ENCODE peak calls at places on chromosomes 2 and 18, in seven cellular contexts. I, Y, C, K, X, Z and A are unnamed samples.

GRCh38 chr2:117888897-117889296 is 74.4 kb downstream of the DDX18 start:
- DNase-seq in I (no peak), Y (no peak), C (no peak), K (no peak), X (no peak), Z (no peak), A (no peak)

GRCh38 chr2:31354837-31355236 is 59.7 kb downstream of the XDH start:
- DNase-seq in I (peak; percentile 39), Y (no peak), C (peak; percentile 21), K (no peak), X (no peak), Z (no peak), A (no peak)

GRCh38 chr2:13638181-13638580 is 921.4 kb downstream of the TRIB2 start:
- DNase-seq in I (no peak), Y (no peak), C (no peak), K (no peak), X (no peak), Z (no peak), A (peak; percentile 18)

GRCh38 chr2:45220227-45220626 is 211.0 kb upstream of the SIX2 start:
- DNase-seq in I (no peak), Y (no peak), C (no peak), K (no peak), X (no peak), Z (no peak), A (no peak)

GRCh38 chr2:138949517-138949916 is 169.3 kb upstream of the NXPH2 start:
- DNase-seq in I (no peak), Y (no peak), C (peak; percentile 85), K (no peak), X (no peak), Z (no peak), A (no peak)

GRCh38 chr2:18119883-18120282 is 241.4 kb downstream of the KCNS3 start:
- DNase-seq in I (no peak), Y (no peak), C (no peak), K (no peak), X (no peak), Z (no peak), A (peak; percentile 65)

GRCh38 chr2:95357717-95358280 is 44.7 kb upstream of the FAHD2A start:
- DNase-seq in I (no peak), Y (no peak), C (no peak), K (no peak), X (no peak), Z (no peak), A (no peak)

GRCh38 chr2:120596990-120597594 is 138.6 kb upstream of the GLI2 start:
- DNase-seq in I (no peak), Y (no peak), C (no peak), K (no peak), X (no peak), Z (no peak), A (peak; percentile 56)

GRCh38 chr2:196244966-196245365 is 73.6 kb upstream of the STK17B start:
- DNase-seq in I (no peak), Y (no peak), C (no peak), K (no peak), X (no peak), Z (no peak), A (peak; percentile 60)

GRCh38 chr2:168192839-168193616 is 54.4 kb downstream of the STK39 start:
- DNase-seq in I (no peak), Y (no peak), C (no peak), K (no peak), X (no peak), Z (no peak), A (no peak)

GRCh38 chr2:23524261-23524706 is 139.3 kb downstream of the KLHL29 start:
- DNase-seq in I (no peak), Y (no peak), C (peak; percentile 19), K (no peak), X (no peak), Z (no peak), A (peak; percentile 62)

GRCh38 chr2:71672640-71673401 is 219.5 kb downstream of the DYSF start:
- DNase-seq in I (no peak), Y (no peak), C (no peak), K (no peak), X (peak; percentile 41), Z (no peak), A (no peak)

GRCh38 chr2:173652311-173652710 is 297.6 kb downstream of the CDCA7 start:
- DNase-seq in I (peak; percentile 60), Y (no peak), C (peak; percentile 85), K (peak; percentile 46), X (no peak), Z (no peak), A (peak; percentile 93)

GRCh38 chr2:50879457-50879856 is 152.5 kb downstream of the NRXN1 start:
- DNase-seq in I (no peak), Y (no peak), C (no peak), K (no peak), X (no peak), Z (no peak), A (no peak)

GRCh38 chr2:68031043-68031442 is 31.8 kb downstream of the C1D start:
- DNase-seq in I (no peak), Y (no peak), C (no peak), K (no peak), X (no peak), Z (no peak), A (peak; percentile 2)

GRCh38 chr2:27781496-27781895 is 10.0 kb downstream of the MRPL33 start:
- DNase-seq in I (no peak), Y (no peak), C (no peak), K (no peak), X (peak; percentile 6), Z (no peak), A (no peak)

GRCh38 chr18:75261430-75262223 is 51.0 kb downstream of the TSHZ1 start:
- DNase-seq in I (no peak), Y (no peak), C (no peak), K (no peak), X (no peak), Z (peak; percentile 41), A (no peak)

GRCh38 chr2:129847043-129847442 is 132.4 kb upstream of the RAB6C start:
- DNase-seq in I (no peak), Y (no peak), C (no peak), K (no peak), X (no peak), Z (no peak), A (no peak)

GRCh38 chr2:215751200-215751910 is 262.0 kb downstream of the MREG start:
- DNase-seq in I (no peak), Y (no peak), C (no peak), K (peak; percentile 39), X (no peak), Z (no peak), A (peak; percentile 93)

DNA sequence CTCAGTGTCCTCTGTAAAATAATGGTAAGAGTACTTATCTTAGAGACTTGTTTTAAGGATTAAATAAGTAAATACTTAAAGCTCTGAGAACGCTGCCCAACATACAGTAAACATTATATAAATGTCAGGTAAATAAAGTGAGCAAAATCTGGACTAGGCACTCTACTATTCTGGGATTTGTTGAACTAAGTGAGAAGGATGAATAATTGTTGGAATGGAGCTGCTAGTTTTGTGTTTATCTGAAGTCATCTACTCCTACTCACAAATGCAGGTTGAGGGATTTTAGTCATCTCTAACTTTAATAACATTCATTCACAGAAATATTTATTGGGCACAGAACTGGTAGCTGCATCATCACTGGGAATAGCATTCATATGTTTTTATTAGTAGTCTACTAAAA is 103.4 kb downstream of the MEIS1 start:
- DNase-seq in I (no peak), Y (no peak), C (no peak), K (no peak), X (no peak), Z (no peak), A (peak; percentile 85)
- TF ChIP-seq CEBPB in I (no peak), Y (no peak), C (no peak), K (no peak), X (no peak), Z (no peak), A (no peak)

DNA sequence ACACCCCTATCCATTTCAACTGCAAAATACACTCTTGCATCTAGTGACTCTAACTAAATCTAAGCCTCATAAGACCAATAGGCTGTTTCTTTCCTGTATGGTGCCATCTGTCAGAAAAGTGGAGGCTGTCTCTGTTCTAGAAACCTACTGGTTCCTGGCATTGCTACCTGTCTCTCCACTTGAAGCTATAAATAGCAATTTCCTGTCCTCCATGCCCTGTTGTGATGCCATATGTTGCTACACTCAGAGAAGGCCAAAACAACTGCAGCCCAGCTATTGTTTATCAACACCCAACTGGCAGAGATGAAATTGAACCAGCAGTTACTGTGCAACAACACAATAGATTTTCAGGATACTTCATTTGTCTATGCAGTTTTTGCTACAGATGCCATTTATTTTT is 1355.1 kb upstream of the SLC39A10 start:
- DNase-seq in I (no peak), Y (no peak), C (no peak), K (no peak), X (no peak), Z (no peak), A (no peak)
- TF ChIP-seq CEBPB in I (no peak), Y (no peak), C (no peak), K (no peak), X (no peak), Z (no peak), A (no peak)

GRCh38 chr2:113227290-113227689 is 51.4 kb downstream of the PAX8 start:
- DNase-seq in I (no peak), Y (no peak), C (no peak), K (no peak), X (no peak), Z (no peak), A (no peak)

GRCh38 chr2:113224647-113225046 is 50.9 kb downstream of the PSD4 start:
- DNase-seq in I (no peak), Y (no peak), C (no peak), K (no peak), X (no peak), Z (no peak), A (no peak)

GRCh38 chr2:113226462-113226861 is 52.3 kb downstream of the PAX8 start:
- DNase-seq in I (no peak), Y (no peak), C (no peak), K (no peak), X (no peak), Z (no peak), A (no peak)

GRCh38 chr2:113223813-113224212 is 50.0 kb downstream of the PSD4 start:
- DNase-seq in I (no peak), Y (no peak), C (no peak), K (no peak), X (no peak), Z (no peak), A (no peak)

GRCh38 chr2:113225505-113226259 is 51.9 kb downstream of the PSD4 start:
- DNase-seq in I (peak; percentile 41), Y (no peak), C (no peak), K (no peak), X (no peak), Z (no peak), A (peak; percentile 49)
- TF ChIP-seq CEBPB in I (no peak), Y (no peak), C (no peak), K (no peak), X (no peak), Z (no peak), A (no peak)

GRCh38 chr2:75053484-75054112 is 95.2 kb downstream of the POLE4 start:
- DNase-seq in I (peak; percentile 52), Y (peak; percentile 56), C (peak; percentile 36), K (peak; percentile 65), X (peak; percentile 66), Z (peak; percentile 69), A (peak; percentile 16)
- TF ChIP-seq CEBPB in I (no peak), Y (no peak), C (no peak), K (no peak), X (no peak), Z (no peak), A (no peak)